ENCODE peak calls at places on chromosomes 1 and 21, in six cellular contexts. M, W, P, I, Y and Q are unnamed samples.

GRCh38 chr21:23936224-23936623 is 1671.1 kb downstream of the MRPL39 start:
- DNase-seq in W (peak), Y (no peak), P (peak), I (peak), M (peak), Q (no peak)

GRCh38 chr1:22048351-22049192 is 3.9 kb upstream of the CDC42 start:
- DNase-seq in M (peak), W (no peak), P (no peak), I (no peak), Y (peak), Q (peak)

GRCh38 chr1:174954686-174955669 is 44.8 kb upstream of the CACYBP start:
- DNase-seq in M (no peak), W (no peak), Y (no peak), I (no peak), P (no peak), Q (no peak)

GRCh38 chr1:156126701-156127534 is 12.4 kb downstream of the LMNA start:
- DNase-seq in Y (no peak), M (peak), P (no peak), W (no peak), I (no peak), Q (no peak)

GRCh38 chr1:68828013-68828412 is 331.1 kb upstream of the DEPDC1 start:
- DNase-seq in P (no peak), M (no peak), W (no peak), Y (no peak), I (no peak), Q (no peak)

GRCh38 chr1:180213401-180214177 is 16.5 kb upstream of the LHX4 start:
- DNase-seq in W (peak), M (peak), Y (no peak), P (no peak), I (peak), Q (no peak)

GRCh38 chr1:77412794-77413530 is 131.1 kb downstream of the AK5 start:
- DNase-seq in P (no peak), Y (no peak), I (no peak), W (no peak), M (no peak), Q (no peak)

GRCh38 chr1:3898994-3899775 is 887 bp downstream of the C1orf174 start:
- DNase-seq in I (no peak), P (no peak), Y (peak), W (no peak), M (peak), Q (no peak)

GRCh38 chr1:150272379-150272840 is at the start of gene C1orf54:
- DNase-seq in M (peak), Y (no peak), I (peak), W (no peak), P (no peak), Q (no peak)

GRCh38 chr1:222790520-222790919 is 24.3 kb upstream of the DISP1 start:
- DNase-seq in Y (no peak), I (no peak), W (no peak), P (no peak), M (no peak), Q (no peak)

GRCh38 chr1:222790115-222790514 is 24.7 kb upstream of the DISP1 start:
- DNase-seq in M (no peak), Y (no peak), W (no peak), P (no peak), I (no peak), Q (no peak)

GRCh38 chr1:222794656-222795474 is 20.0 kb upstream of the DISP1 start:
- DNase-seq in W (no peak), P (no peak), M (no peak), I (no peak), Y (no peak), Q (no peak)

GRCh38 chr1:222791006-222791710 is 23.7 kb upstream of the DISP1 start:
- DNase-seq in W (no peak), I (no peak), P (no peak), M (no peak), Y (no peak), Q (no peak)

DNA sequence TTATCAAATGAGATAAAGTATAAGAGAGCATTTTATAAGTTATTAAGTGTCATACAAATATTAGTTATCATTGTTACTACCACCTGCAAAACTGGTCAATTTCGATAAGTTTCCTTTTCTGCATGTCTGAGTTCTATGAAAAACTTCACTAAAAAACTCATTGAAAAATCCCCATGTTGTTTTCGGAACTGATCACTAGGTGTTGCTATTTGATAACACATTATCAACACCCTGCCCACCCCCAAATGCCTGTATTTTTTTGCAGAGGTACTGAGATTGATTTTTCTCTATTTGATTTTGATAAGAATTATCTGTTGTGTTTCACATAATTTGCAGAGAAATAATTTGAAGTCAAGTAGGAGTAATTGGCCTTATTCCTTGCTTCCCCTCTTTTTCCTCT is 22.1 kb upstream of the DISP1 start:
- DNase-seq in Y (no peak), M (peak), I (no peak), P (peak), W (no peak), Q (no peak)
- TF ChIP-seq TAF1 in Y (no peak), M (no peak), I (no peak), P (no peak), W (no peak), Q (no peak)

GRCh38 chr1:154502066-154502741 is at the start of the genes SHE and TDRD10:
- DNase-seq in P (peak), I (no peak), M (no peak), Y (no peak), W (no peak), Q (no peak)
- TF ChIP-seq POLR2AphosphoS5 in P (no peak), I (no peak), M (no peak), Y (no peak), W (no peak), Q (no peak)

DNA sequence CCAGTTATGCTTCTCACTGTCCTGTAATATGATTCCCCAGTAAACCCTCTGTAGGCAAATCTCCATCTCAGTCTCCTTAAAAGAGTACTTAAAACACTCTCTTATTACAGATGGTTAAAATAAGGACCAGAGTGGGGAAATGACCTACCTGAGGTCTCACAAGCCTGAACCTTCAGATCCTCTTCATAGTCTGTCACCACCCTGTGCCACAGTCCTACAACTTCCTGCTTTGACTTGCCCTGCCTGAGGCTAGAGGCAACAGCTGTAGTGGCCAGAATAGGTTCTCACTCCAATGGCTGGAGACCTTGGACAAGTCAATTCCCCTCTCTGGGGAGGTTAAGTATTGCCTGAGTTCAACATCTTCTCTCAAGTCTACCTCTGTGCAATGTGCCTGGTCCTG is 28.0 kb downstream of the SESN2 start:
- DNase-seq in I (no peak), P (no peak), Y (no peak), W (no peak), M (no peak), Q (no peak)
- TF ChIP-seq TAF1 in I (no peak), P (no peak), Y (no peak), W (no peak), M (no peak), Q (no peak)

GRCh38 chr21:14591882-14592281 is 45.8 kb upstream of the SAMSN1 start:
- DNase-seq in P (no peak), W (no peak), M (peak), Y (no peak), I (no peak), Q (no peak)
- TF ChIP-seq POLR2AphosphoS5 in P (no peak), W (no peak), M (no peak), Y (no peak), I (no peak), Q (no peak)